ENCODE peak calls at places on chromosomes 3 and 15, in six cellular contexts. H, T, R, D, V and J are unnamed samples.
A peak's percentile ranks its signal among the peaks of the same experiment; 100 is the strongest.

GRCh38 chr3:142180761-142181362 is 31.5 kb upstream of the TFDP2 start:
- DNase-seq in H (peak; percentile 34), T (peak; percentile 51), R (no peak), D (no peak), V (peak; percentile 8), J (no peak)

GRCh38 chr3:8518138-8518537 is 16.5 kb downstream of the LMCD1 start:
- DNase-seq in H (no peak), T (no peak), R (no peak), D (no peak), V (no peak), J (no peak)

GRCh38 chr3:39299279-39299678 is 19.4 kb upstream of the CX3CR1 start:
- DNase-seq in H (no peak), T (no peak), R (no peak), D (no peak), V (no peak), J (no peak)

GRCh38 chr3:77096966-77097890 is 57.3 kb downstream of the ROBO2 start:
- DNase-seq in H (no peak), T (no peak), R (no peak), D (no peak), V (no peak), J (no peak)

GRCh38 chr3:101070260-101071121 is 77.3 kb upstream of the ABI3BP start:
- DNase-seq in H (peak; percentile 83), T (peak; percentile 46), R (peak; percentile 68), D (no peak), V (peak; percentile 44), J (no peak)

GRCh38 chr3:169966951-169967915 is 626 bp downstream of the SEC62 start:
- DNase-seq in H (peak; percentile 44), T (peak; percentile 62), R (peak; percentile 76), D (peak; percentile 26), V (peak; percentile 22), J (no peak)

GRCh38 chr15:56019819-56020218 is 26.4 kb upstream of the NEDD4 start:
- DNase-seq in H (no peak), T (no peak), R (no peak), D (no peak), V (no peak), J (no peak)

GRCh38 chr3:55870576-55870975 is 383.5 kb upstream of the WNT5A start:
- DNase-seq in H (no peak), T (no peak), R (no peak), D (no peak), V (no peak), J (no peak)

GRCh38 chr3:28286595-28286994 is 45.2 kb downstream of the CMC1 start:
- DNase-seq in H (no peak), T (peak; percentile 54), R (no peak), D (no peak), V (no peak), J (no peak)

GRCh38 chr15:74616020-74616939 is 644 bp downstream of the CLK3 start:
- DNase-seq in H (peak; percentile 87), T (peak; percentile 56), R (peak; percentile 89), D (peak; percentile 70), V (peak; percentile 45), J (no peak)

GRCh38 chr15:43516185-43516584 is 1.2 kb upstream of the MAP1A start:
- DNase-seq in H (no peak), T (no peak), R (peak; percentile 79), D (no peak), V (no peak), J (no peak)

GRCh38 chr3:123421353-123422174 is 27.3 kb downstream of the ADCY5 start:
- DNase-seq in H (no peak), T (no peak), R (no peak), D (no peak), V (no peak), J (no peak)

GRCh38 chr3:58021962-58022361 is 13.7 kb downstream of the FLNB start:
- DNase-seq in H (no peak), T (no peak), R (no peak), D (no peak), V (no peak), J (no peak)

GRCh38 chr3:10248984-10249748 is 907 bp downstream of the TATDN2 start:
- DNase-seq in H (no peak), T (peak; percentile 35), R (peak; percentile 77), D (peak; percentile 19), V (peak; percentile 8), J (no peak)

GRCh38 chr3:149381173-149382090 is 4.0 kb upstream of the TM4SF1 start:
- DNase-seq in H (no peak), T (no peak), R (no peak), D (no peak), V (no peak), J (no peak)

GRCh38 chr3:186825294-186825821 is 17.2 kb upstream of the ADIPOQ start:
- DNase-seq in H (no peak), T (no peak), R (no peak), D (no peak), V (no peak), J (no peak)

GRCh38 chr3:150222646-150223045 is 185.5 kb upstream of the TSC22D2 start:
- DNase-seq in H (no peak), T (no peak), R (no peak), D (no peak), V (no peak), J (peak; percentile 52)

GRCh38 chr3:134445631-134446030 is 40.2 kb downstream of the ANAPC13 start:
- DNase-seq in H (no peak), T (peak; percentile 90), R (no peak), D (no peak), V (no peak), J (no peak)

GRCh38 chr3:95434436-95434835 is 1371.6 kb downstream of the NSUN3 start:
- DNase-seq in H (no peak), T (no peak), R (no peak), D (no peak), V (no peak), J (no peak)

GRCh38 chr3:38587548-38588131 is 61.8 kb downstream of the SCN5A start:
- DNase-seq in H (peak; percentile 24), T (no peak), R (no peak), D (no peak), V (no peak), J (peak; percentile 67)

GRCh38 chr3:3800685-3801509 is 1.7 kb downstream of the LRRN1 start:
- DNase-seq in H (peak; percentile 61), T (no peak), R (no peak), D (peak; percentile 42), V (peak; percentile 21), J (no peak)

GRCh38 chr3:179768080-179768479 is 115.2 kb downstream of the USP13 start:
- DNase-seq in H (no peak), T (peak; percentile 43), R (no peak), D (no peak), V (no peak), J (no peak)
- TF ChIP-seq CTCF in H (no peak), T (peak; percentile 37), R (no peak), D (no peak), V (no peak), J (no peak)

GRCh38 chr15:70416851-70417250 is 319.1 kb upstream of the TLE3 start:
- DNase-seq in H (no peak), T (no peak), R (no peak), D (no peak), V (no peak), J (no peak)

GRCh38 chr15:70417536-70417935 is 319.8 kb upstream of the TLE3 start:
- DNase-seq in H (no peak), T (no peak), R (no peak), D (no peak), V (no peak), J (no peak)

GRCh38 chr15:70412717-70413266 is 315.1 kb upstream of the TLE3 start:
- DNase-seq in H (no peak), T (no peak), R (no peak), D (peak; percentile 32), V (no peak), J (no peak)

GRCh38 chr15:70419046-70419445 is 321.3 kb upstream of the TLE3 start:
- DNase-seq in H (no peak), T (no peak), R (no peak), D (no peak), V (no peak), J (no peak)

GRCh38 chr15:70415330-70415884 is 317.7 kb upstream of the TLE3 start:
- DNase-seq in H (no peak), T (no peak), R (no peak), D (no peak), V (no peak), J (no peak)
- TF ChIP-seq POLR2AphosphoS5 in H (no peak), T (no peak), R (no peak), D (no peak), V (no peak), J (no peak)

GRCh38 chr3:45330500-45331295 is 57.7 kb upstream of the LARS2 start:
- DNase-seq in H (no peak), T (no peak), R (no peak), D (no peak), V (no peak), J (no peak)
- H3K4me1 ChIP-seq in H (no peaks in the 10 kb centered on the region), T (no peaks in the 10 kb centered on the region), R (no peaks in the 10 kb centered on the region), D (no peaks in the 10 kb centered on the region), V (no peaks in the 10 kb centered on the region), J (no peaks in the 10 kb centered on the region)

GRCh38 chr3:127630811-127631714 is 2.1 kb downstream of the PODXL2 start:
- DNase-seq in H (no peak), T (no peak), R (no peak), D (no peak), V (no peak), J (no peak)

GRCh38 chr3:127634653-127635052 is 5.7 kb downstream of the PODXL2 start:
- DNase-seq in H (no peak), T (no peak), R (peak; percentile 11), D (no peak), V (no peak), J (no peak)

GRCh38 chr3:127629462-127630403 is 748 bp downstream of the PODXL2 start:
- DNase-seq in H (no peak), T (no peak), R (no peak), D (no peak), V (no peak), J (no peak)

GRCh38 chr3:127632441-127632840 is 3.5 kb downstream of the PODXL2 start:
- DNase-seq in H (no peak), T (peak; percentile 21), R (no peak), D (no peak), V (no peak), J (no peak)

GRCh38 chr3:127632035-127632434 is 3.0 kb downstream of the PODXL2 start:
- DNase-seq in H (no peak), T (no peak), R (no peak), D (no peak), V (no peak), J (no peak)
- TF ChIP-seq CTCF in H (no peak), T (no peak), R (no peak), D (no peak), V (no peak), J (no peak)

GRCh38 chr3:46574263-46574662 is 8.2 kb upstream of the LRRC2 start:
- DNase-seq in H (no peak), T (no peak), R (no peak), D (no peak), V (no peak), J (no peak)
- TF ChIP-seq POLR2AphosphoS5 in H (no peak), T (no peak), R (no peak), D (no peak), V (no peak), J (no peak)